ENCODE peak calls at places on chromosomes 6 and 20, in six cellular contexts. B is uterus; Q is left lung; H is PC-9; P is CD8-positive, alpha-beta memory T cell; Y is neural progenitor cell. Z is an unnamed sample. For H3K9me3, H3K4me1 and H3K27me3, the result is how much of the 10 kb centered on the place peaks cover.

GRCh38 chr20:25270829-25271251 is 23.0 kb downstream of the PYGB start:
- DNase-seq in B (no peak), H (no peak), Q (peak), Y (no peak), P (no peak), Z (no peak)

GRCh38 chr6:83847179-83847578 is 6.0 kb upstream of the RIPPLY2 start:
- DNase-seq in B (no peak), Q (no peak), H (no peak), P (no peak), Y (no peak), Z (no peak)

GRCh38 chr20:41308290-41308691 is 9.2 kb downstream of the ZHX3 start:
- DNase-seq in Y (no peak), P (no peak), H (peak), Q (no peak), B (no peak), Z (no peak)

GRCh38 chr20:46308258-46309157 is at the start of gene CDH22:
- DNase-seq in H (no peak), Y (peak), Q (no peak), P (no peak), B (peak), Z (no peak)

GRCh38 chr6:109359248-109359647 is 23.0 kb downstream of the CD164 start:
- DNase-seq in B (no peak), P (no peak), Q (no peak), H (no peak), Y (no peak), Z (no peak)

GRCh38 chr6:113449051-113449450 is 408.1 kb upstream of the MARCKS start:
- DNase-seq in Q (no peak), P (no peak), B (no peak), Y (no peak), H (no peak), Z (no peak)

GRCh38 chr20:33796263-33796906 is 14.8 kb upstream of the CHMP4B start:
- DNase-seq in H (peak), B (no peak), Q (peak), P (no peak), Y (no peak), Z (no peak)

GRCh38 chr6:153092082-153093013 is 38.7 kb downstream of the RGS17 start:
- DNase-seq in H (no peak), P (no peak), B (no peak), Y (no peak), Q (no peak), Z (peak)

GRCh38 chr6:81748946-81749345 is 3.5 kb downstream of the TENT5A start:
- DNase-seq in Y (no peak), Q (no peak), P (no peak), H (no peak), B (no peak), Z (no peak)

GRCh38 chr6:42702200-42702599 is 20.2 kb downstream of the PRPH2 start:
- DNase-seq in Y (no peak), B (no peak), Q (no peak), P (no peak), H (no peak), Z (peak)

GRCh38 chr6:1796706-1797529 is 187.2 kb downstream of the FOXC1 start:
- DNase-seq in Q (no peak), Y (no peak), H (no peak), B (no peak), P (no peak), Z (no peak)

GRCh38 chr6:99330159-99330558 is 19.3 kb downstream of the FAXC start:
- DNase-seq in Y (peak), H (peak), B (no peak), Q (peak), P (peak), Z (peak)

GRCh38 chr6:77089776-77090175 is 373.5 kb downstream of the HTR1B start:
- DNase-seq in Y (no peak), H (no peak), Q (no peak), B (no peak), P (no peak), Z (no peak)

GRCh38 chr6:75204959-75205775 is 686 bp downstream of the COL12A1 start:
- DNase-seq in Q (peak), H (peak), P (no peak), Y (peak), B (peak), Z (peak)

GRCh38 chr6:24980507-24981384 is 45.0 kb upstream of the RIPOR2 start:
- DNase-seq in Q (no peak), B (no peak), H (peak), P (no peak), Y (peak), Z (no peak)

GRCh38 chr20:25376236-25376635 is 14.4 kb downstream of the ABHD12 start:
- DNase-seq in Y (no peak), P (no peak), H (no peak), B (no peak), Q (no peak), Z (no peak)

GRCh38 chr6:147922764-147923163 is 414.3 kb downstream of the SAMD5 start:
- DNase-seq in Y (no peak), H (no peak), P (no peak), Q (no peak), B (no peak), Z (no peak)

GRCh38 chr20:48783533-48784272 is 44.1 kb downstream of the PREX1 start:
- DNase-seq in P (peak), B (no peak), Y (no peak), H (no peak), Q (no peak), Z (peak)

GRCh38 chr6:80641591-80641990 is 535.1 kb downstream of the BCKDHB start:
- DNase-seq in H (no peak), B (no peak), P (no peak), Q (no peak), Y (no peak), Z (no peak)

GRCh38 chr6:31057426-31058003 is 47.2 kb downstream of the MUC22 start:
- DNase-seq in Y (peak), P (no peak), H (no peak), Q (no peak), B (no peak), Z (peak)

GRCh38 chr6:7542065-7542877 is 800 bp downstream of the DSP start:
- DNase-seq in H (peak), Y (peak), P (no peak), Q (no peak), B (no peak), Z (peak)

GRCh38 chr6:5457983-5458683 is 196.8 kb downstream of the FARS2 start:
- DNase-seq in B (no peak), P (no peak), Y (no peak), H (peak), Q (peak), Z (no peak)

GRCh38 chr6:109336221-109336955 is 45.9 kb downstream of the CD164 start:
- DNase-seq in B (no peak), P (no peak), Q (peak), Y (no peak), H (peak), Z (no peak)

DNA sequence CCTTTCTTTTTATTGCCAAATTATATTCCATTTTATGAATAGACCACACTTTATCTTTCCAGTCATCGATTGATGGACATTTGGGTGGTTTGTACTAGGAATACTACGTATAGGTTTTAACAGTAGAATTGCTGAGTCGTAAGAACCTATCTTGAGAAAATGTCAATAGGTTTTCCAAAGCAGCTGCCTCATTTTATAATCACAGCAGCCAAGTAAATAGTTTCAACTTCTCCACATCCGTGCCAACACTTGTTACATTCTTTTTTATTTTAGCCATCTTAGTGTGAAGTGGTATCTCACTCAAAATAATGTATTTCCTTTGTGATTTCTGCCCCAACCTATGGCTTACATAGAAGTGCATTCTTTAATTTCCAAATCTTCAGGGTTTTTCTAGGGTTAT is 479.2 kb downstream of the CDH26 start:
- DNase-seq in Q (no peak), Y (no peak), P (no peak), B (no peak), H (no peak), Z (no peak)
- H3K9me3 ChIP-seq in Q (under half), Y (under half), P (under half), B (under half), H (under half), Z (under half)

GRCh38 chr6:13417954-13418353 is 69.4 kb downstream of the GFOD1 start:
- DNase-seq in P (no peak), Y (no peak), Q (no peak), H (no peak), B (no peak), Z (no peak)
- H3K4me1 ChIP-seq in P (under half), Y (under half), Q (under half), H (under half), B (under half), Z (under half)

GRCh38 chr6:127538750-127539264 is 19.7 kb upstream of the MTCL3 start:
- DNase-seq in Q (no peak), B (no peak), Y (no peak), P (no peak), H (no peak), Z (no peak)

DNA sequence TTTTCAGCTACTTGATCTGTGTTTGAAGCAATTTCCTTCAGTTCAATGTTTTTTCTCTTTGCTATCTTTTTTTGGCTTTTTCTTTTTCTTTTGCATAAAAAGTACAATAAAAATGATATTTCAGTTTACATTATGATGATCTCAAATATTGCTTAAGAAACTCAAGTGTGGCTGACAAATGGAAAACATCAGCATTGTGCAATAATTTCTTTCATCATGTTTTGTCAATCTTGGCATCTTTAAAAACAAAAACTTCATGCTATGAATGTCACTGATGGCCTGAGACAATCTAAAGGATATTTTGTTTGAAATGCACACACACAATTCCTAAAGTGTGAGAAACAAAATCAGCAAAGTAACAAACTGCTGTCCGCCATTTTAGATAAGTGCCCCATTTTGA is 13.9 kb upstream of the MTCL3 start:
- DNase-seq in Y (no peak), B (no peak), H (no peak), P (no peak), Q (no peak), Z (no peak)
- H3K27me3 ChIP-seq in Y (under half), B (under half), H (under half), P (under half), Q (under half), Z (under half)

GRCh38 chr20:60780388-60781025 is 471.6 kb upstream of the CDH4 start:
- DNase-seq in P (no peak), B (no peak), Y (no peak), Q (no peak), H (no peak), Z (no peak)
- H3K9me3 ChIP-seq in P (under half), B (under half), Y (under half), Q (under half), H (under half), Z (under half)

GRCh38 chr6:142326539-142326938 is 24.7 kb downstream of the ADGRG6 start:
- DNase-seq in Q (no peak), Y (no peak), H (no peak), B (no peak), P (no peak), Z (no peak)
- H3K4me1 ChIP-seq in Q (under half), Y (under half), H (under half), B (under half), P (under half), Z (under half)

GRCh38 chr20:21702001-21702400 is 3.5 kb upstream of the PAX1 start:
- DNase-seq in B (no peak), Q (no peak), P (no peak), H (no peak), Y (peak), Z (no peak)
- H3K27me3 ChIP-seq in B (under half), Q (half or more), P (under half), H (half or more), Y (half or more), Z (under half)

GRCh38 chr6:164616917-164617524 is 692.4 kb downstream of the C6orf118 start:
- DNase-seq in H (no peak), Q (no peak), Y (no peak), P (no peak), B (no peak), Z (no peak)
- H3K9me3 ChIP-seq in H (under half), Q (under half), Y (under half), P (under half), B (under half), Z (under half)

GRCh38 chr6:158006331-158006730 is 24.7 kb downstream of the SYNJ2 start:
- DNase-seq in P (no peak), B (no peak), Q (no peak), Y (no peak), H (no peak), Z (no peak)

GRCh38 chr6:158004696-158005095 is 23.0 kb downstream of the SYNJ2 start:
- DNase-seq in P (no peak), Q (no peak), B (no peak), H (no peak), Y (no peak), Z (no peak)

GRCh38 chr6:158006821-158007570 is 25.3 kb downstream of the SYNJ2 start:
- DNase-seq in H (no peak), B (no peak), Y (no peak), Q (no peak), P (no peak), Z (no peak)

GRCh38 chr6:158003910-158004695 is 22.4 kb downstream of the SYNJ2 start:
- DNase-seq in B (no peak), Q (no peak), H (peak), P (no peak), Y (no peak), Z (no peak)

GRCh38 chr6:158005626-158006180 is 24.0 kb downstream of the SYNJ2 start:
- DNase-seq in P (no peak), H (no peak), Q (no peak), Y (no peak), B (no peak), Z (no peak)
- H3K4me1 ChIP-seq in P (half or more), H (under half), Q (under half), Y (under half), B (under half), Z (half or more)

GRCh38 chr6:137518584-137518983 is 24.4 kb upstream of the OLIG3 start:
- DNase-seq in B (no peak), Y (no peak), H (no peak), P (no peak), Q (no peak), Z (no peak)
- H3K27me3 ChIP-seq in B (under half), Y (half or more), H (under half), P (under half), Q (half or more), Z (under half)

DNA sequence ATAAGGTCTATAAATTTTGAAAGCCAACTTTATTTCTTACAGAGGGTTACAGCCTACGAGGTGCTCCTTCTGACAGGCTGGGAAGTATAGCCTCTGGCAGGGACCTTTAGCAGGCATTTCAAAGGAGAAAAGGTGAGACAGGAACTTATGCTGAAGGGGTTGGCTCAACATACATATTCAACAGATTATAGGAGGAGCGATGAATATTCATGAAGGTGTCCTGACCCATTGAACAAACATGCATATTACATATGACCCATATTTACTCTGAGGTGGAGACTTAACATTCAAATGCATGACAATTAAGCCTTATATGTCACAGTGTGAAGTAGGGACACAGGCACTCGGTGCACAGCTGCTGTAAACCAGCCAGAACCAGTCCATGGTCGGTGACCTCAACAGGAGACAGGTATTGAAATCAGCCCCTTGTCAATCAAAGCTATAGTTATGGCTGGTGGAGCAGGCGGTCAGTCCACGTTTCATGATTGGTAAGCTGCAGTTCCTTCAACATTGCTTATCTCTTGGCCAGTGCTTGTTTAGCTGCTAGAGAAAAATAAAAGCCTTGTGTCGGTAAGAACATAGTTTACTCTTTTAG is 347.3 kb downstream of the THBS2 start:
- DNase-seq in Q (no peak), P (no peak), B (no peak), H (no peak), Y (no peak), Z (no peak)
- H3K9me3 ChIP-seq in Q (under half), P (under half), B (under half), H (under half), Y (under half), Z (under half)